ENCODE peak calls at places on chromosomes 16 and 17, in nine cellular contexts. X, Q, U, K, R, H, T, S and N are unnamed samples. For H3K9me3, the result is how much of the 10 kb centered on the place peaks cover.

GRCh38 chr17:35738519-35739133 is 7.2 kb downstream of the RASL10B start:
- DNase-seq in X (no peak), Q (no peak), U (no peak), K (no peak), R (no peak), H (no peak), T (no peak), S (no peak), N (no peak)

GRCh38 chr17:77322534-77323412 is 182.0 kb downstream of the SEC14L1 start:
- DNase-seq in X (peak), Q (peak), U (peak), K (no peak), R (peak), H (peak), T (peak), S (no peak), N (peak)

GRCh38 chr17:68593331-68593710 is 7.8 kb downstream of the FAM20A start:
- DNase-seq in X (no peak), Q (no peak), U (no peak), K (no peak), R (no peak), H (no peak), T (no peak), S (no peak), N (no peak)

GRCh38 chr16:65319621-65320231 is 197.9 kb upstream of the CDH11 start:
- DNase-seq in X (no peak), Q (no peak), U (no peak), K (no peak), R (no peak), H (no peak), T (peak), S (no peak), N (no peak)

GRCh38 chr16:30740364-30741251 is 7.6 kb upstream of the PHKG2 start:
- DNase-seq in X (peak), Q (no peak), U (peak), K (no peak), R (peak), H (peak), T (no peak), S (no peak), N (peak)

GRCh38 chr17:43803758-43804157 is 23.5 kb downstream of the CFAP97D1 start:
- DNase-seq in X (no peak), Q (no peak), U (peak), K (no peak), R (no peak), H (no peak), T (no peak), S (no peak), N (peak)

GRCh38 chr17:67696853-67697505 is 20.8 kb upstream of the NOL11 start:
- DNase-seq in X (no peak), Q (no peak), U (no peak), K (no peak), R (no peak), H (no peak), T (no peak), S (no peak), N (no peak)

GRCh38 chr17:55303701-55304145 is 39.0 kb downstream of the HLF start:
- DNase-seq in X (no peak), Q (peak), U (peak), K (no peak), R (no peak), H (no peak), T (no peak), S (no peak), N (no peak)

GRCh38 chr17:81049973-81050551 is 15.1 kb downstream of the BAIAP2 start:
- DNase-seq in X (peak), Q (no peak), U (no peak), K (no peak), R (no peak), H (no peak), T (no peak), S (no peak), N (no peak)

GRCh38 chr16:88681084-88681680 is 5.1 kb downstream of the SNAI3 start:
- DNase-seq in X (peak), Q (no peak), U (no peak), K (peak), R (no peak), H (no peak), T (peak), S (peak), N (no peak)

GRCh38 chr17:42618442-42619150 is 9.1 kb downstream of the TUBG1 start:
- DNase-seq in X (peak), Q (peak), U (no peak), K (no peak), R (no peak), H (no peak), T (peak), S (no peak), N (peak)

GRCh38 chr16:85363427-85363826 is 249.7 kb upstream of the GSE1 start:
- DNase-seq in X (no peak), Q (no peak), U (no peak), K (no peak), R (no peak), H (no peak), T (no peak), S (no peak), N (no peak)

GRCh38 chr17:9991351-9991750 is 86.3 kb upstream of the RCVRN start:
- DNase-seq in X (no peak), Q (no peak), U (no peak), K (no peak), R (no peak), H (no peak), T (no peak), S (no peak), N (no peak)

GRCh38 chr16:10123141-10123540 is 59.1 kb downstream of the GRIN2A start:
- DNase-seq in X (no peak), Q (no peak), U (no peak), K (no peak), R (no peak), H (no peak), T (no peak), S (no peak), N (peak)

GRCh38 chr16:86752582-86753175 is 174.3 kb downstream of the FOXL1 start:
- DNase-seq in X (no peak), Q (no peak), U (peak), K (no peak), R (no peak), H (no peak), T (no peak), S (no peak), N (peak)

GRCh38 chr16:86303787-86304685 is 206.3 kb upstream of the FOXF1 start:
- DNase-seq in X (no peak), Q (no peak), U (peak), K (no peak), R (no peak), H (no peak), T (no peak), S (no peak), N (no peak)

GRCh38 chr17:50474523-50474922 is 4.1 kb upstream of the RSAD1 start:
- DNase-seq in X (no peak), Q (no peak), U (no peak), K (no peak), R (no peak), H (no peak), T (no peak), S (no peak), N (no peak)

GRCh38 chr17:38749222-38750043 is 1.3 kb upstream of the PCGF2 start:
- DNase-seq in X (peak), Q (peak), U (peak), K (no peak), R (no peak), H (peak), T (peak), S (no peak), N (peak)

GRCh38 chr17:78325076-78325712 is 34.7 kb downstream of the SOCS3 start:
- DNase-seq in X (no peak), Q (no peak), U (peak), K (no peak), R (no peak), H (no peak), T (peak), S (no peak), N (no peak)

GRCh38 chr16:1981972-1982574 is 804 bp upstream of the NOXO1 start:
- DNase-seq in X (peak), Q (no peak), U (no peak), K (no peak), R (no peak), H (no peak), T (no peak), S (no peak), N (no peak)

GRCh38 chr17:54007855-54008254 is 185.1 kb downstream of the KIF2B start:
- DNase-seq in X (no peak), Q (no peak), U (no peak), K (no peak), R (no peak), H (no peak), T (no peak), S (no peak), N (no peak)

GRCh38 chr17:83076930-83077329 is 2.5 kb upstream of the METRNL start:
- DNase-seq in X (no peak), Q (no peak), U (no peak), K (no peak), R (no peak), H (peak), T (no peak), S (no peak), N (peak)

GRCh38 chr17:1241904-1242303 is 28.3 kb upstream of the BHLHA9 start:
- DNase-seq in X (no peak), Q (peak), U (peak), K (no peak), R (no peak), H (no peak), T (no peak), S (no peak), N (no peak)

GRCh38 chr16:50841081-50841886 is 99.4 kb downstream of the CYLD start:
- DNase-seq in X (peak), Q (no peak), U (no peak), K (peak), R (no peak), H (no peak), T (peak), S (no peak), N (no peak)

GRCh38 chr16:3295209-3295608 is 10.0 kb downstream of the TIGD7 start:
- DNase-seq in X (no peak), Q (no peak), U (no peak), K (no peak), R (no peak), H (no peak), T (no peak), S (no peak), N (no peak)

GRCh38 chr16:3295783-3296182 is 9.4 kb downstream of the TIGD7 start:
- DNase-seq in X (no peak), Q (no peak), U (no peak), K (no peak), R (no peak), H (no peak), T (no peak), S (no peak), N (no peak)

GRCh38 chr16:3292604-3293003 is 9.3 kb downstream of the ZNF263 start:
- DNase-seq in X (no peak), Q (no peak), U (peak), K (no peak), R (no peak), H (no peak), T (no peak), S (no peak), N (peak)

GRCh38 chr16:3285131-3285530 is 1.8 kb downstream of the ZNF263 start:
- DNase-seq in X (no peak), Q (no peak), U (no peak), K (no peak), R (no peak), H (no peak), T (no peak), S (no peak), N (no peak)

GRCh38 chr16:3289998-3290673 is 6.8 kb downstream of the ZNF263 start:
- DNase-seq in X (no peak), Q (no peak), U (no peak), K (no peak), R (no peak), H (no peak), T (no peak), S (no peak), N (no peak)
- H3K9me3 ChIP-seq in X (under half), Q (under half), U (half or more), K (under half), R (half or more), H (under half), T (under half), S (under half), N (half or more)

GRCh38 chr17:16273929-16274339 is 56.9 kb downstream of the PIGL start:
- DNase-seq in X (no peak), Q (no peak), U (no peak), K (no peak), R (no peak), H (no peak), T (no peak), S (no peak), N (no peak)

GRCh38 chr17:16269658-16270057 is 52.6 kb downstream of the PIGL start:
- DNase-seq in X (no peak), Q (no peak), U (peak), K (no peak), R (no peak), H (no peak), T (no peak), S (no peak), N (no peak)

GRCh38 chr17:16273499-16273898 is 56.5 kb downstream of the PIGL start:
- DNase-seq in X (no peak), Q (no peak), U (peak), K (no peak), R (no peak), H (no peak), T (no peak), S (no peak), N (no peak)

GRCh38 chr17:16272111-16272510 is 55.1 kb downstream of the PIGL start:
- DNase-seq in X (no peak), Q (no peak), U (no peak), K (no peak), R (no peak), H (no peak), T (no peak), S (no peak), N (no peak)

GRCh38 chr17:16275024-16275423 is 58.0 kb downstream of the PIGL start:
- DNase-seq in X (no peak), Q (no peak), U (no peak), K (no peak), R (no peak), H (no peak), T (no peak), S (no peak), N (no peak)
- H3K9me3 ChIP-seq in X (under half), Q (under half), U (under half), K (under half), R (under half), H (under half), T (under half), S (under half), N (under half)

GRCh38 chr17:22695228-22695619 is 1002.9 kb downstream of the KCNJ18 start:
- DNase-seq in X (no peak), Q (no peak), U (no peak), K (no peak), R (no peak), H (no peak), T (no peak), S (no peak), N (no peak)
- H3K9me3 ChIP-seq in X (under half), Q (under half), U (under half), K (under half), R (under half), H (under half), T (under half), S (under half), N (under half)

GRCh38 chr17:17591408-17592265 is at the start of gene PEMT:
- DNase-seq in X (peak), Q (peak), U (peak), K (peak), R (peak), H (peak), T (peak), S (peak), N (peak)
- H3K9me3 ChIP-seq in X (under half), Q (under half), U (under half), K (under half), R (under half), H (under half), T (under half), S (under half), N (under half)

DNA sequence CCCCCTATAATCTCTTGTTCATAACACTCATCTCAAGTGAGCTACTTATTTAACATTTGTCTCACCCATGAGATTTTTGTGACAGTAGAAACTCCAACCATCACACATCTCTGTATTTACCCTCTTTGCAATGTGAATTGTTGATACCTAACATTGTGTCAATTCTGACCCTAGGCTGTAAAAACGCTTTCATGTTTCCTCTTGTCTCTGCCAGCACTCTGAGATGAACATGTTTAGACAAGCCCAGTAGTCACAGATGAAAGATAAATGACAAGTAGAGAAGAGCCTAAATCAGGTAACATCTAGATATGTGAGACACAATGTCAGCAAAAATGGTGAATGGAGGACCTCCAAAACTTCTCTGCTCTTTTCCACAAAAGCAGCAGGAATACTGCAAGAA is 1254.5 kb upstream of the GOT2 start:
- DNase-seq in X (no peak), Q (no peak), U (no peak), K (no peak), R (no peak), H (no peak), T (no peak), S (no peak), N (no peak)
- H3K9me3 ChIP-seq in X (under half), Q (under half), U (under half), K (under half), R (under half), H (under half), T (under half), S (under half), N (under half)